ENCODE peak calls at places on chromosome 5, in nine cellular contexts. E is upper lobe of left lung, J is brain microvascular endothelial cell, A is tibial nerve, R is left ventricle myocardium inferior, B is hepatocyte, H is esophagus squamous epithelium, L is upper lobe of right lung, Y is WERI-Rb-1. K is an unnamed sample. For H3K27me3, the result is how much of the 10 kb centered on the place peaks cover.

GRCh38 chr5:109998717-109999116 is 309.0 kb downstream of the MAN2A1 start:
- DNase-seq in J (no peak), E (no peak), B (no peak), Y (no peak), R (no peak), A (no peak), L (no peak), H (no peak), K (no peak)

GRCh38 chr5:142717582-142718215 is 31.8 kb upstream of the FGF1 start:
- DNase-seq in B (peak), A (no peak), J (peak), E (no peak), H (no peak), L (no peak), Y (peak), R (no peak), K (peak)

GRCh38 chr5:38608877-38609276 is 52.4 kb upstream of the LIFR start:
- DNase-seq in H (no peak), L (no peak), J (no peak), B (no peak), E (no peak), R (no peak), Y (no peak), A (no peak), K (no peak)

GRCh38 chr5:60260658-60261057 is 367.1 kb upstream of the PDE4D start:
- DNase-seq in L (no peak), H (no peak), Y (no peak), B (no peak), E (no peak), J (no peak), R (no peak), A (no peak), K (no peak)

GRCh38 chr5:17916451-17916850 is 282.2 kb downstream of the TAF11L14 start:
- DNase-seq in Y (no peak), R (no peak), J (no peak), L (no peak), E (no peak), A (no peak), B (no peak), H (no peak), K (no peak)

GRCh38 chr5:150186137-150186536 is 3.7 kb upstream of the SLC6A7 start:
- DNase-seq in Y (no peak), L (no peak), A (no peak), E (no peak), R (no peak), B (no peak), H (no peak), J (no peak), K (no peak)

GRCh38 chr5:151319334-151319733 is 15.8 kb upstream of the SLC36A3 start:
- DNase-seq in Y (peak), L (no peak), B (peak), J (peak), H (no peak), A (peak), R (peak), E (no peak), K (peak)

GRCh38 chr5:155270737-155271136 is 257.2 kb downstream of the KIF4B start:
- DNase-seq in Y (no peak), H (no peak), R (no peak), L (no peak), E (no peak), B (no peak), J (no peak), A (no peak), K (peak)

GRCh38 chr5:160357861-160358411 is 12.5 kb downstream of the C1QTNF2 start:
- DNase-seq in J (no peak), A (no peak), Y (no peak), H (no peak), R (peak), E (no peak), B (no peak), L (no peak), K (no peak)

GRCh38 chr5:166991586-166991985 is 1299.9 kb upstream of the WWC1 start:
- DNase-seq in B (no peak), R (no peak), H (no peak), Y (no peak), E (no peak), A (no peak), L (no peak), J (no peak), K (no peak)

GRCh38 chr5:62168882-62169281 is 137.1 kb upstream of the KIF2A start:
- DNase-seq in E (no peak), Y (no peak), R (no peak), A (no peak), B (no peak), H (no peak), J (no peak), L (no peak), K (no peak)

GRCh38 chr5:15757635-15758034 is 257.7 kb downstream of the FBXL7 start:
- DNase-seq in J (no peak), Y (no peak), R (no peak), E (peak), H (no peak), L (no peak), B (no peak), A (no peak), K (no peak)

GRCh38 chr5:149917073-149917676 is 27.4 kb downstream of the PDE6A start:
- DNase-seq in L (no peak), Y (no peak), A (no peak), H (no peak), J (peak), R (no peak), E (no peak), B (no peak), K (peak)

GRCh38 chr5:139376364-139376763 is 6.7 kb downstream of the SLC23A1 start:
- DNase-seq in J (no peak), R (no peak), A (no peak), L (no peak), Y (no peak), H (no peak), B (no peak), E (no peak), K (no peak)

GRCh38 chr5:87268126-87268969 is 665 bp downstream of the RASA1 start:
- DNase-seq in R (peak), Y (peak), E (peak), A (peak), L (peak), B (peak), H (no peak), J (peak), K (peak)

GRCh38 chr5:10977011-10977410 is 216.0 kb upstream of the DAP start:
- DNase-seq in A (no peak), R (no peak), L (no peak), H (no peak), E (no peak), J (no peak), Y (no peak), B (no peak), K (no peak)

GRCh38 chr5:66554211-66554610 is 42.0 kb upstream of the MAST4 start:
- DNase-seq in Y (no peak), R (no peak), E (peak), H (no peak), J (peak), B (no peak), A (no peak), L (no peak), K (peak)

GRCh38 chr5:175321927-175322532 is 122.0 kb downstream of the DRD1 start:
- DNase-seq in B (peak), L (no peak), J (peak), R (no peak), E (no peak), H (no peak), A (no peak), Y (no peak), K (peak)

GRCh38 chr5:38555354-38556114 is 912 bp downstream of the LIFR start:
- DNase-seq in E (no peak), Y (no peak), B (no peak), H (no peak), R (no peak), J (no peak), A (no peak), L (no peak), K (no peak)

GRCh38 chr5:18299166-18299565 is 664.9 kb downstream of the TAF11L14 start:
- DNase-seq in H (no peak), E (no peak), A (no peak), J (no peak), R (no peak), L (no peak), Y (no peak), B (no peak), K (no peak)

GRCh38 chr5:17732351-17732923 is 98.2 kb downstream of the TAF11L14 start:
- DNase-seq in L (no peak), A (no peak), B (no peak), Y (peak), H (no peak), J (no peak), R (no peak), E (no peak), K (peak)

GRCh38 chr5:43854697-43855292 is 251.8 kb downstream of the NNT start:
- DNase-seq in R (no peak), E (no peak), L (no peak), Y (no peak), H (no peak), J (no peak), A (no peak), B (no peak), K (no peak)

GRCh38 chr5:8750100-8750499 is 795.8 kb downstream of the SEMA5A start:
- DNase-seq in L (no peak), A (no peak), E (no peak), R (no peak), B (no peak), J (no peak), Y (no peak), H (no peak), K (no peak)

GRCh38 chr5:111887706-111888105 is 130.7 kb upstream of the NREP start:
- DNase-seq in Y (no peak), E (no peak), R (no peak), L (no peak), J (no peak), A (no peak), B (no peak), H (no peak), K (no peak)

GRCh38 chr5:64502181-64502580 is 3.6 kb upstream of the RGS7BP start:
- DNase-seq in J (peak), B (no peak), A (no peak), H (no peak), L (no peak), E (no peak), Y (no peak), R (no peak), K (no peak)

GRCh38 chr5:173234129-173234793 is 745 bp downstream of the NKX2-5 start:
- DNase-seq in E (no peak), B (no peak), Y (peak), L (no peak), A (no peak), J (no peak), H (no peak), R (no peak), K (no peak)

GRCh38 chr5:10503997-10504761 is 59.7 kb upstream of the ANKRD33B start:
- DNase-seq in L (no peak), Y (no peak), H (no peak), E (no peak), R (no peak), B (no peak), J (no peak), A (no peak), K (no peak)

GRCh38 chr5:42840279-42840678 is 28.6 kb upstream of the SELENOP start:
- DNase-seq in A (peak), J (peak), Y (no peak), L (peak), E (peak), R (peak), H (no peak), B (peak), K (peak)

GRCh38 chr5:177604656-177605055 is 4.7 kb downstream of the B4GALT7 start:
- DNase-seq in A (no peak), H (no peak), R (no peak), Y (no peak), L (no peak), B (no peak), J (no peak), E (no peak), K (no peak)

GRCh38 chr5:158162026-158162425 is 303.1 kb upstream of the CLINT1 start:
- DNase-seq in J (no peak), E (no peak), R (no peak), L (no peak), A (no peak), H (no peak), Y (no peak), B (no peak), K (no peak)

GRCh38 chr5:140631831-140632365 is 1.1 kb downstream of the CD14 start:
- DNase-seq in Y (peak), R (no peak), J (no peak), L (no peak), A (no peak), E (no peak), H (no peak), B (no peak), K (no peak)
- TF ChIP-seq CTCF in Y (no peak), R (no peak), J (no peak), L (no peak), A (no peak), E (no peak), H (no peak), B (no peak), K (peak)

GRCh38 chr5:29218138-29218537 is 1975.3 kb upstream of the CDH6 start:
- DNase-seq in A (no peak), H (no peak), R (no peak), B (no peak), Y (no peak), J (no peak), L (no peak), E (no peak), K (no peak)
- H3K27me3 ChIP-seq in A (under half), H (under half), R (under half), B (under half), Y (under half), J (under half), L (under half), E (under half), K (under half)

DNA sequence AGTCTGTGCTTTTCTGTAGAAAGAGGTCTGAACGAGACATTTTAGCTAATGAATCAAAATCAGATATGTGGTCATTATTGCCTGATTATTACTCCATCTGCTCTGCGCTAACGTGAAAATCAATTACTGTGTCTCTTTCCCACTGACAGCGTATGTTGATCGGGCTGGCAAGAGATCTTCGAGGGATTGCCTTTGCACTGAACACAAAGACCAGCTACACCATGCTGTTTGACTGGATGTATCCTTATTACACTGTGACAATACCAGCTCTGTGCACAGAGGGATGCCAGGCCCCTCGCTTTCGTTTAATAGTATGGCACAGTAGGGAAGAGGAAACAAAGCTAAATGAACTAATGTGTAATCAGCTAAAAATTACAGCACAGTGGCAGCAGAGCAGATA is 103.7 kb upstream of the TLX3 start:
- DNase-seq in E (no peak), L (no peak), H (no peak), Y (no peak), R (no peak), B (no peak), A (no peak), J (no peak), K (no peak)
- H3K4me3 ChIP-seq in E (no peak), L (no peak), H (no peak), Y (no peak), R (no peak), B (no peak), A (no peak), J (no peak), K (no peak)

GRCh38 chr5:39674209-39675082 is 249.7 kb upstream of the DAB2 start:
- DNase-seq in R (no peak), L (no peak), A (no peak), J (no peak), B (no peak), H (no peak), Y (no peak), E (no peak), K (peak)
- TF ChIP-seq CTCF in R (no peak), L (no peak), A (no peak), J (no peak), B (no peak), H (no peak), Y (no peak), E (no peak), K (no peak)

DNA sequence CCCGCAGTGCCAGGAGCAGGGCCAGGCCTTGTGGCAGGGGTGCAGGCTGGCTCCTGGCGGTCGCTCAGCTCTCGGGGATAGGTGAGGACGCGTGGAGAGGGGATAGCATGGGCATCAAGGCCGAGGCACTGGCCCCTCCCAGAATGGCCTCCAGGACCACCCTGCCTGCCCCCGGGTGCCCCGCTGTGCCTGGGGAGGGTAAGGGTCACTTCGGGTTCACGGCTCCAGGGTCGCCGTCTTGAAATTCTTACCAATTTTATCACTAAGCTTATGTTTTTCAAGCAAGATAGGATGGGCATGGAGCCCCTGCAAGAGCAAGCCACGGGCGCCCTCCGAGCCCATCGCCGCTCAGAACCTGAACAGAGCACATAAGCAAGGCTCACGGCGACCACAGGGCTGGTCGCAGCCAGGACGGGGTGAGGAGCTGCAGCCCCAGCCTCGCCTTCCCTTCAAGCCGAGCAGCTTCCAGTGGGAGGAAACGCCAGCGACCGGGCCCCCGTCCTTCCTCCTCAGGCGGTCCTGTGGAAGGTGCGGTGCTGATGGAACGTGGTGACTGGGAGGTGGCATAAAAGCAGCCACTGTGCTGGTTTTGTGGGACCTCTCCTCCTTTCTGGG is 14.2 kb upstream of the CLPTM1L start:
- DNase-seq in L (no peak), Y (no peak), E (no peak), B (no peak), A (no peak), J (no peak), H (no peak), R (no peak), K (no peak)
- H3K27me3 ChIP-seq in L (half or more), Y (under half), E (under half), B (under half), A (under half), J (under half), H (half or more), R (half or more), K (under half)

GRCh38 chr5:176537608-176538504 is 654 bp upstream of the RNF44 start:
- DNase-seq in A (peak), B (peak), Y (peak), J (peak), R (peak), L (peak), H (peak), E (peak), K (peak)
- H3K4me3 ChIP-seq in A (peak), B (peak), Y (peak), J (peak), R (peak), L (peak), H (peak), E (peak), K (peak)